ENCODE peak calls at places on chromosomes 16 and 17, in nine cellular contexts. F, H, A, I, K, G, D, E and O are unnamed samples.

GRCh38 chr16:66520406-66521194 is 29.3 kb downstream of the TK2 start:
- DNase-seq in F (no peak), H (no peak), A (no peak), I (peak; percentile 15), K (no peak), G (no peak), D (no peak), E (no peak), O (no peak)

GRCh38 chr17:72657467-72658317 is 434.8 kb downstream of the SLC39A11 start:
- DNase-seq in F (no peak), H (no peak), A (peak; percentile 63), I (no peak), K (no peak), G (peak; percentile 14), D (peak; percentile 37), E (no peak), O (no peak)

GRCh38 chr17:4108397-4108796 is 34.4 kb downstream of the ZZEF1 start:
- DNase-seq in F (no peak), H (no peak), A (no peak), I (no peak), K (no peak), G (no peak), D (no peak), E (no peak), O (no peak)

GRCh38 chr16:14608604-14609003 is 21.5 kb downstream of the PARN start:
- DNase-seq in F (no peak), H (no peak), A (peak; percentile 36), I (peak; percentile 44), K (no peak), G (no peak), D (no peak), E (no peak), O (no peak)

GRCh38 chr16:671353-672131 is 3.6 kb downstream of the RHOT2 start:
- DNase-seq in F (no peak), H (no peak), A (no peak), I (no peak), K (no peak), G (no peak), D (no peak), E (no peak), O (no peak)

GRCh38 chr17:337866-338265 is 14.7 kb downstream of the RPH3AL start:
- DNase-seq in F (no peak), H (no peak), A (no peak), I (no peak), K (no peak), G (no peak), D (no peak), E (no peak), O (no peak)

GRCh38 chr16:65312795-65313194 is 190.9 kb upstream of the CDH11 start:
- DNase-seq in F (no peak), H (peak; percentile 43), A (no peak), I (no peak), K (no peak), G (peak; percentile 86), D (peak; percentile 72), E (no peak), O (no peak)

GRCh38 chr16:53417011-53417410 is 17.3 kb upstream of the RBL2 start:
- DNase-seq in F (no peak), H (peak; percentile 32), A (peak; percentile 61), I (no peak), K (no peak), G (peak; percentile 18), D (peak; percentile 56), E (no peak), O (no peak)

GRCh38 chr16:2692948-2693651 is 10.8 kb downstream of the KCTD5 start:
- DNase-seq in F (no peak), H (no peak), A (no peak), I (no peak), K (no peak), G (peak; percentile 65), D (no peak), E (no peak), O (no peak)

GRCh38 chr16:88192601-88193000 is 190.2 kb upstream of the ZNF469 start:
- DNase-seq in F (no peak), H (no peak), A (no peak), I (no peak), K (no peak), G (no peak), D (no peak), E (no peak), O (no peak)

GRCh38 chr16:47140686-47141085 is 3.1 kb downstream of the NETO2 start:
- DNase-seq in F (no peak), H (no peak), A (no peak), I (no peak), K (no peak), G (no peak), D (no peak), E (no peak), O (no peak)

GRCh38 chr16:57734308-57734924 is 1.2 kb upstream of the KATNB1 start:
- DNase-seq in F (no peak), H (no peak), A (no peak), I (no peak), K (no peak), G (no peak), D (no peak), E (no peak), O (no peak)

GRCh38 chr16:2194852-2195315 is 1.5 kb downstream of the CASKIN1 start:
- DNase-seq in F (no peak), H (peak; percentile 51), A (peak; percentile 54), I (peak; percentile 68), K (no peak), G (no peak), D (peak; percentile 62), E (no peak), O (peak; percentile 27)

GRCh38 chr17:4582691-4583090 is 1.6 kb upstream of the SMTNL2 start:
- DNase-seq in F (no peak), H (no peak), A (no peak), I (no peak), K (no peak), G (no peak), D (no peak), E (no peak), O (no peak)

GRCh38 chr17:58703137-58703846 is 10.9 kb downstream of the RAD51C start:
- DNase-seq in F (no peak), H (peak; percentile 82), A (peak; percentile 20), I (no peak), K (no peak), G (peak; percentile 78), D (peak; percentile 66), E (no peak), O (no peak)

GRCh38 chr16:87271256-87271655 is 45.9 kb downstream of the C16orf95 start:
- DNase-seq in F (no peak), H (no peak), A (no peak), I (no peak), K (no peak), G (no peak), D (no peak), E (peak; percentile 20), O (no peak)

GRCh38 chr17:47120521-47121095 is 68.5 kb downstream of the CDC27 start:
- DNase-seq in F (no peak), H (no peak), A (no peak), I (no peak), K (no peak), G (peak; percentile 47), D (peak; percentile 80), E (no peak), O (no peak)

GRCh38 chr16:89502319-89502843 is 5.8 kb upstream of the SPG7 start:
- DNase-seq in F (no peak), H (peak; percentile 37), A (peak; percentile 95), I (no peak), K (no peak), G (peak; percentile 45), D (peak; percentile 53), E (no peak), O (no peak)

GRCh38 chr16:46629331-46629843 is 8.2 kb upstream of the SHCBP1 start:
- DNase-seq in F (no peak), H (peak; percentile 77), A (peak; percentile 50), I (no peak), K (no peak), G (peak; percentile 40), D (peak; percentile 80), E (no peak), O (no peak)

GRCh38 chr16:87780385-87780989 is 14.7 kb upstream of the KLHDC4 start:
- DNase-seq in F (no peak), H (peak; percentile 74), A (peak; percentile 68), I (peak; percentile 79), K (no peak), G (peak; percentile 66), D (peak; percentile 57), E (no peak), O (peak; percentile 86)

GRCh38 chr16:53089434-53090270 is 34.9 kb downstream of the CHD9 start:
- DNase-seq in F (no peak), H (peak; percentile 70), A (no peak), I (no peak), K (peak; percentile 66), G (peak; percentile 41), D (peak; percentile 57), E (peak; percentile 77), O (no peak)

GRCh38 chr16:73034374-73034773 is 13.6 kb downstream of the ZFHX3 start:
- DNase-seq in F (no peak), H (no peak), A (no peak), I (no peak), K (no peak), G (no peak), D (no peak), E (no peak), O (no peak)

GRCh38 chr17:8685396-8685795 is 54.9 kb upstream of the MYH10 start:
- DNase-seq in F (no peak), H (no peak), A (no peak), I (no peak), K (no peak), G (peak; percentile 90), D (no peak), E (no peak), O (peak; percentile 1)
- H3K4me3 ChIP-seq in F (no peak overlapping the region), H (no peak overlapping the region), A (no peak overlapping the region), I (no peak overlapping the region), K (no peak overlapping the region), G (no peak overlapping the region), D (no peak overlapping the region), E (no peak overlapping the region), O (no peak overlapping the region)

GRCh38 chr17:40190197-40191021 is 13.1 kb downstream of the RAPGEFL1 start:
- DNase-seq in F (no peak), H (no peak), A (no peak), I (peak; percentile 64), K (no peak), G (no peak), D (no peak), E (no peak), O (no peak)
- TF ChIP-seq CTCF in F (peak; percentile 23), H (peak; percentile 34), A (peak; percentile 28), I (peak; percentile 66), K (peak; percentile 20), G (peak; percentile 2), D (peak; percentile 47), E (no peak), O (peak; percentile 67)

DNA sequence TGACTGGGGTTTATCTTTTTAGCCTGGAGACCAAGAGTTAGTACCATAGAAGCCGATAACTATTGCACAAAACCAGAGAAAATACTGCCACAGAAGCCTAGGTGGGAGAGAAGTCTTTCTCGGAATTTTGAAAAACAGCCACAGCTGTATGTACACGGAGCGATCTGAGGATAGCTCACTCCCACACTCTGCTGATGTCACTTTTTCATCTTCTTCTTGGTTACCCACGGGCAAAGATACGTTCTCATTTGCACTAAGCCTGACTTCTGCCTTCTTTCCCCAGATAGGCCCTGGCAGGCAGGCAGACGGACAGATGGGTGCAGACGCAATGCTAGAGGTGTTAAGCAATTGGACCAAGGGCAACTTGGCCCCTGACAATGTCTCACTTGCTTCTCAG is 9.1 kb upstream of the CBX4 start:
- DNase-seq in F (no peak), H (no peak), A (no peak), I (no peak), K (no peak), G (no peak), D (no peak), E (no peak), O (no peak)
- H3K4me3 ChIP-seq in F (no peak overlapping the region), H (no peak overlapping the region), A (no peak overlapping the region), I (no peak overlapping the region), K (no peak overlapping the region), G (no peak overlapping the region), D (no peak overlapping the region), E (no peak overlapping the region), O (no peak overlapping the region)

GRCh38 chr16:84141143-84141670 is 3.8 kb downstream of the HSDL1 start:
- DNase-seq in F (no peak), H (no peak), A (no peak), I (peak; percentile 69), K (no peak), G (no peak), D (no peak), E (no peak), O (no peak)
- TF ChIP-seq CTCF in F (no peak), H (no peak), A (no peak), I (peak; percentile 73), K (no peak), G (no peak), D (no peak), E (no peak), O (peak; percentile 20)